ENCODE peak calls at places on chromosomes 11 and 22, in eight cellular contexts. One of them, this sample, is unnamed.

GRCh38 chr11:118715245-118715807 is 35.9 kb upstream of the TREH start:
- DNase-seq in B cell: no peak
- DNase-seq in body of pancreas: no peak
- DNase-seq in kidney glomerular epithelial cell: no peak
- DNase-seq in stomach: no peak
- DNase-seq in AG04450: no peak
- DNase-seq in Daoy: no peak
- DNase-seq in colonic mucosa: no peak
- DNase-seq in this sample: no peak

GRCh38 chr22:21568207-21569075 is 927 bp downstream of the UBE2L3 start:
- DNase-seq in AG04450: no peak
- DNase-seq in kidney glomerular epithelial cell: peak
- DNase-seq in stomach: no peak
- DNase-seq in body of pancreas: peak
- DNase-seq in B cell: no peak
- DNase-seq in colonic mucosa: peak
- DNase-seq in Daoy: peak
- DNase-seq in this sample: no peak

GRCh38 chr22:46367707-46368191 is 32.2 kb downstream of the TRMU start:
- DNase-seq in B cell: peak
- DNase-seq in AG04450: peak
- DNase-seq in kidney glomerular epithelial cell: peak
- DNase-seq in stomach: peak
- DNase-seq in body of pancreas: peak
- DNase-seq in Daoy: peak
- DNase-seq in colonic mucosa: peak
- DNase-seq in this sample: no peak

GRCh38 chr22:45502215-45503070 is at the start of gene FBLN1:
- DNase-seq in B cell: no peak
- DNase-seq in AG04450: no peak
- DNase-seq in kidney glomerular epithelial cell: no peak
- DNase-seq in stomach: no peak
- DNase-seq in Daoy: peak
- DNase-seq in body of pancreas: no peak
- DNase-seq in colonic mucosa: no peak
- DNase-seq in this sample: no peak

GRCh38 chr11:18010271-18010670 is 2.6 kb downstream of the SERGEF start:
- DNase-seq in Daoy: no peak
- DNase-seq in B cell: no peak
- DNase-seq in body of pancreas: no peak
- DNase-seq in colonic mucosa: no peak
- DNase-seq in stomach: no peak
- DNase-seq in kidney glomerular epithelial cell: no peak
- DNase-seq in AG04450: no peak
- DNase-seq in this sample: no peak

GRCh38 chr11:78800089-78800690 is 225.5 kb upstream of the NARS2 start:
- DNase-seq in colonic mucosa: no peak
- DNase-seq in stomach: no peak
- DNase-seq in Daoy: peak
- DNase-seq in AG04450: no peak
- DNase-seq in B cell: no peak
- DNase-seq in kidney glomerular epithelial cell: no peak
- DNase-seq in body of pancreas: no peak
- DNase-seq in this sample: no peak

GRCh38 chr11:72209101-72209500 is 7.5 kb upstream of the FOLR2 start:
- DNase-seq in colonic mucosa: no peak
- DNase-seq in AG04450: no peak
- DNase-seq in Daoy: no peak
- DNase-seq in B cell: no peak
- DNase-seq in kidney glomerular epithelial cell: no peak
- DNase-seq in stomach: peak
- DNase-seq in body of pancreas: no peak
- DNase-seq in this sample: no peak

GRCh38 chr11:133302056-133302455 is 230.2 kb downstream of the OPCML start:
- DNase-seq in kidney glomerular epithelial cell: no peak
- DNase-seq in body of pancreas: no peak
- DNase-seq in stomach: no peak
- DNase-seq in colonic mucosa: no peak
- DNase-seq in Daoy: no peak
- DNase-seq in B cell: no peak
- DNase-seq in AG04450: no peak
- DNase-seq in this sample: no peak

GRCh38 chr22:27203276-27203660 is 545.9 kb downstream of the MIAT start:
- DNase-seq in stomach: no peak
- DNase-seq in kidney glomerular epithelial cell: no peak
- DNase-seq in AG04450: no peak
- DNase-seq in body of pancreas: no peak
- DNase-seq in Daoy: peak
- DNase-seq in B cell: no peak
- DNase-seq in colonic mucosa: no peak
- DNase-seq in this sample: no peak

GRCh38 chr22:24421428-24421931 is 5.9 kb upstream of the ADORA2A start:
- DNase-seq in Daoy: peak
- DNase-seq in kidney glomerular epithelial cell: no peak
- DNase-seq in B cell: peak
- DNase-seq in stomach: no peak
- DNase-seq in AG04450: no peak
- DNase-seq in colonic mucosa: no peak
- DNase-seq in body of pancreas: no peak
- DNase-seq in this sample: no peak

GRCh38 chr11:114159802-114160588 is 100.5 kb downstream of the ZBTB16 start:
- DNase-seq in kidney glomerular epithelial cell: peak
- DNase-seq in stomach: peak
- DNase-seq in colonic mucosa: peak
- DNase-seq in Daoy: peak
- DNase-seq in body of pancreas: peak
- DNase-seq in AG04450: peak
- DNase-seq in B cell: peak
- DNase-seq in this sample: peak

GRCh38 chr11:61475433-61475832 is 33.1 kb upstream of the LRRC10B start:
- DNase-seq in body of pancreas: no peak
- DNase-seq in stomach: no peak
- DNase-seq in AG04450: no peak
- DNase-seq in colonic mucosa: no peak
- DNase-seq in kidney glomerular epithelial cell: no peak
- DNase-seq in B cell: no peak
- DNase-seq in Daoy: no peak
- DNase-seq in this sample: no peak

GRCh38 chr11:117229411-117229810 is 2.5 kb downstream of the PCSK7 start:
- DNase-seq in body of pancreas: no peak
- DNase-seq in Daoy: no peak
- DNase-seq in stomach: no peak
- DNase-seq in AG04450: no peak
- DNase-seq in kidney glomerular epithelial cell: no peak
- DNase-seq in colonic mucosa: no peak
- DNase-seq in B cell: no peak
- DNase-seq in this sample: no peak

GRCh38 chr11:27497284-27497866 is 9.2 kb downstream of the LIN7C start:
- DNase-seq in B cell: no peak
- DNase-seq in stomach: no peak
- DNase-seq in kidney glomerular epithelial cell: peak
- DNase-seq in Daoy: no peak
- DNase-seq in colonic mucosa: no peak
- DNase-seq in AG04450: no peak
- DNase-seq in body of pancreas: no peak
- DNase-seq in this sample: no peak

GRCh38 chr22:23418159-23418788 is 161.8 kb downstream of the IGLL1 start:
- DNase-seq in colonic mucosa: no peak
- DNase-seq in kidney glomerular epithelial cell: no peak
- DNase-seq in B cell: no peak
- DNase-seq in stomach: peak
- DNase-seq in body of pancreas: no peak
- DNase-seq in Daoy: no peak
- DNase-seq in AG04450: no peak
- DNase-seq in this sample: no peak

GRCh38 chr11:86486261-86487030 is 111.8 kb downstream of the CCDC81 start:
- DNase-seq in AG04450: no peak
- DNase-seq in colonic mucosa: peak
- DNase-seq in kidney glomerular epithelial cell: no peak
- DNase-seq in stomach: no peak
- DNase-seq in body of pancreas: no peak
- DNase-seq in Daoy: peak
- DNase-seq in B cell: no peak
- DNase-seq in this sample: no peak

GRCh38 chr11:88779551-88779950 is 286.2 kb downstream of the GRM5 start:
- DNase-seq in stomach: no peak
- DNase-seq in colonic mucosa: no peak
- DNase-seq in kidney glomerular epithelial cell: peak
- DNase-seq in Daoy: peak
- DNase-seq in AG04450: peak
- DNase-seq in body of pancreas: no peak
- DNase-seq in B cell: no peak
- DNase-seq in this sample: no peak

GRCh38 chr11:95849087-95849825 is 59.0 kb downstream of the CEP57 start:
- DNase-seq in kidney glomerular epithelial cell: peak
- DNase-seq in AG04450: no peak
- DNase-seq in colonic mucosa: peak
- DNase-seq in body of pancreas: peak
- DNase-seq in stomach: peak
- DNase-seq in B cell: no peak
- DNase-seq in Daoy: peak
- DNase-seq in this sample: peak

GRCh38 chr11:123754101-123754568 is at the start of gene OR6X1:
- DNase-seq in body of pancreas: no peak
- DNase-seq in Daoy: no peak
- DNase-seq in B cell: no peak
- DNase-seq in stomach: no peak
- DNase-seq in kidney glomerular epithelial cell: no peak
- DNase-seq in colonic mucosa: no peak
- DNase-seq in AG04450: no peak
- DNase-seq in this sample: no peak

GRCh38 chr11:68396526-68396925 is 64.0 kb upstream of the PPP6R3 start:
- DNase-seq in AG04450: no peak
- DNase-seq in stomach: no peak
- DNase-seq in colonic mucosa: no peak
- DNase-seq in B cell: no peak
- DNase-seq in body of pancreas: no peak
- DNase-seq in Daoy: no peak
- DNase-seq in kidney glomerular epithelial cell: no peak
- DNase-seq in this sample: no peak

GRCh38 chr11:130055637-130056036 is 14.1 kb upstream of the APLP2 start:
- DNase-seq in stomach: no peak
- DNase-seq in colonic mucosa: no peak
- DNase-seq in body of pancreas: no peak
- DNase-seq in Daoy: no peak
- DNase-seq in kidney glomerular epithelial cell: no peak
- DNase-seq in AG04450: no peak
- DNase-seq in B cell: no peak
- DNase-seq in this sample: no peak

GRCh38 chr11:12167098-12167999 is 57.0 kb downstream of the MICAL2 start:
- DNase-seq in stomach: no peak
- DNase-seq in kidney glomerular epithelial cell: peak
- DNase-seq in Daoy: peak
- DNase-seq in colonic mucosa: peak
- DNase-seq in B cell: no peak
- DNase-seq in AG04450: no peak
- DNase-seq in body of pancreas: no peak
- DNase-seq in this sample: no peak

GRCh38 chr11:119728226-119728626 is 774 bp downstream of the NECTIN1 start:
- DNase-seq in kidney glomerular epithelial cell: no peak
- DNase-seq in stomach: no peak
- DNase-seq in Daoy: no peak
- DNase-seq in colonic mucosa: peak
- DNase-seq in AG04450: no peak
- DNase-seq in B cell: no peak
- DNase-seq in body of pancreas: peak
- DNase-seq in this sample: no peak

GRCh38 chr11:122334546-122335375 is 218.7 kb upstream of the BLID start:
- DNase-seq in kidney glomerular epithelial cell: no peak
- DNase-seq in Daoy: no peak
- DNase-seq in B cell: no peak
- DNase-seq in body of pancreas: no peak
- DNase-seq in AG04450: no peak
- DNase-seq in colonic mucosa: no peak
- DNase-seq in stomach: no peak
- DNase-seq in this sample: no peak

GRCh38 chr11:69361048-69361447 is 67.1 kb downstream of the MYEOV start:
- DNase-seq in stomach: no peak
- DNase-seq in AG04450: no peak
- DNase-seq in B cell: no peak
- DNase-seq in colonic mucosa: peak
- DNase-seq in Daoy: no peak
- DNase-seq in body of pancreas: no peak
- DNase-seq in kidney glomerular epithelial cell: no peak
- DNase-seq in this sample: no peak

GRCh38 chr22:36860017-36860416 is 789 bp upstream of the NCF4 start:
- DNase-seq in kidney glomerular epithelial cell: no peak
- DNase-seq in AG04450: no peak
- DNase-seq in Daoy: no peak
- DNase-seq in stomach: no peak
- DNase-seq in B cell: no peak
- DNase-seq in colonic mucosa: no peak
- DNase-seq in body of pancreas: no peak
- DNase-seq in this sample: no peak

GRCh38 chr11:10824888-10825287 is 16.2 kb upstream of the EIF4G2 start:
- DNase-seq in colonic mucosa: no peak
- DNase-seq in Daoy: no peak
- DNase-seq in AG04450: no peak
- DNase-seq in B cell: peak
- DNase-seq in kidney glomerular epithelial cell: no peak
- DNase-seq in stomach: no peak
- DNase-seq in body of pancreas: no peak
- DNase-seq in this sample: no peak

GRCh38 chr11:115676206-115676605 is 172.0 kb upstream of the CADM1 start:
- DNase-seq in colonic mucosa: no peak
- DNase-seq in kidney glomerular epithelial cell: no peak
- DNase-seq in body of pancreas: no peak
- DNase-seq in AG04450: no peak
- DNase-seq in B cell: no peak
- DNase-seq in stomach: no peak
- DNase-seq in Daoy: no peak
- DNase-seq in this sample: no peak

GRCh38 chr22:41117127-41117965 is 25.0 kb downstream of the EP300 start:
- DNase-seq in kidney glomerular epithelial cell: no peak
- DNase-seq in stomach: no peak
- DNase-seq in B cell: no peak
- DNase-seq in Daoy: no peak
- DNase-seq in colonic mucosa: no peak
- DNase-seq in body of pancreas: no peak
- DNase-seq in AG04450: no peak
- DNase-seq in this sample: no peak

GRCh38 chr11:2940166-2940929 is 11.1 kb upstream of the PHLDA2 start:
- DNase-seq in Daoy: peak
- DNase-seq in B cell: no peak
- DNase-seq in kidney glomerular epithelial cell: no peak
- DNase-seq in colonic mucosa: peak
- DNase-seq in AG04450: no peak
- DNase-seq in body of pancreas: no peak
- DNase-seq in stomach: peak
- DNase-seq in this sample: no peak

GRCh38 chr22:46578251-46578823 is 40.9 kb upstream of the CELSR1 start:
- DNase-seq in colonic mucosa: no peak
- DNase-seq in B cell: no peak
- DNase-seq in kidney glomerular epithelial cell: no peak
- DNase-seq in body of pancreas: no peak
- DNase-seq in Daoy: no peak
- DNase-seq in AG04450: no peak
- DNase-seq in stomach: no peak
- DNase-seq in this sample: no peak

GRCh38 chr22:42915980-42916765 is 59.1 kb upstream of the ARFGAP3 start:
- DNase-seq in Daoy: no peak
- DNase-seq in AG04450: no peak
- DNase-seq in stomach: peak
- DNase-seq in body of pancreas: peak
- DNase-seq in kidney glomerular epithelial cell: no peak
- DNase-seq in B cell: no peak
- DNase-seq in colonic mucosa: no peak
- DNase-seq in this sample: no peak

GRCh38 chr11:13168281-13168680 is 109.3 kb upstream of the BMAL1 start:
- DNase-seq in colonic mucosa: no peak
- DNase-seq in B cell: no peak
- DNase-seq in stomach: peak
- DNase-seq in kidney glomerular epithelial cell: no peak
- DNase-seq in Daoy: no peak
- DNase-seq in body of pancreas: no peak
- DNase-seq in AG04450: no peak
- DNase-seq in this sample: no peak

GRCh38 chr11:60985991-60986915 is 14.8 kb downstream of the CD6 start:
- DNase-seq in B cell: peak
- DNase-seq in body of pancreas: peak
- DNase-seq in kidney glomerular epithelial cell: no peak
- DNase-seq in colonic mucosa: peak
- DNase-seq in AG04450: peak
- DNase-seq in stomach: peak
- DNase-seq in Daoy: peak
- DNase-seq in this sample: no peak

This sample was measured in brain pericyte.